ENCODE peak calls at places on chromosomes 1 and 21, in six cellular contexts. X, T, Y, F, J and B are unnamed samples.

GRCh38 chr1:183580281-183580682 is 10.0 kb downstream of the NCF2 start:
- DNase-seq in X (no peak), T (no peak), Y (no peak), F (no peak), J (peak), B (no peak)

GRCh38 chr1:213369465-213369864 is 318.4 kb downstream of the RPS6KC1 start:
- DNase-seq in X (no peak), T (no peak), Y (no peak), F (no peak), J (no peak), B (no peak)

GRCh38 chr1:22131875-22132486 is 10.9 kb downstream of the WNT4 start:
- DNase-seq in X (no peak), T (peak), Y (peak), F (no peak), J (peak), B (no peak)

GRCh38 chr21:33947451-33948095 is 32.0 kb upstream of the ATP5PO start:
- DNase-seq in X (peak), T (peak), Y (peak), F (peak), J (peak), B (peak)

GRCh38 chr1:41313661-41314131 is 47.5 kb upstream of the FOXO6 start:
- DNase-seq in X (peak), T (no peak), Y (no peak), F (no peak), J (peak), B (no peak)

GRCh38 chr1:168556647-168557046 is 12.8 kb upstream of the XCL2 start:
- DNase-seq in X (no peak), T (no peak), Y (no peak), F (no peak), J (no peak), B (no peak)

GRCh38 chr1:172724746-172725613 is 66.1 kb downstream of the FASLG start:
- DNase-seq in X (no peak), T (no peak), Y (no peak), F (no peak), J (no peak), B (no peak)

GRCh38 chr1:167909691-167910180 is 4.2 kb downstream of the ADCY10 start:
- DNase-seq in X (no peak), T (no peak), Y (no peak), F (no peak), J (no peak), B (no peak)

GRCh38 chr1:29698033-29698432 is 461.7 kb downstream of the PTPRU start:
- DNase-seq in X (peak), T (no peak), Y (no peak), F (no peak), J (no peak), B (peak)

GRCh38 chr1:145983959-145984830 is 12.2 kb downstream of the TXNIP start:
- DNase-seq in X (no peak), T (no peak), Y (no peak), F (no peak), J (no peak), B (no peak)